ENCODE peak calls at places on chromosomes 7 and 10, in eight cellular contexts. One of them, this sample, is unnamed.
A peak's percentile ranks its signal among the peaks of the same experiment; 100 is the strongest.

GRCh38 chr10:89649051-89649450 is 4.0 kb upstream of the PANK1 start:
- DNase-seq in cardiac fibroblast: no peak
- DNase-seq in A549: no peak
- DNase-seq in tibial artery: no peak
- DNase-seq in fibroblast of pulmonary artery: no peak
- DNase-seq in endothelial cell: no peak
- DNase-seq in B cell: no peak
- DNase-seq in CD14-positive monocyte: no peak
- DNase-seq in this sample: no peak

GRCh38 chr10:132492323-132493035 is 45.1 kb upstream of the INPP5A start:
- DNase-seq in cardiac fibroblast: no peak
- DNase-seq in A549: no peak
- DNase-seq in tibial artery: peak; percentile 55
- DNase-seq in fibroblast of pulmonary artery: no peak
- DNase-seq in endothelial cell: no peak
- DNase-seq in B cell: no peak
- DNase-seq in CD14-positive monocyte: no peak
- DNase-seq in this sample: no peak

GRCh38 chr7:135247746-135248471 is 14.3 kb downstream of the STRA8 start:
- DNase-seq in cardiac fibroblast: no peak
- DNase-seq in A549: no peak
- DNase-seq in tibial artery: no peak
- DNase-seq in fibroblast of pulmonary artery: no peak
- DNase-seq in endothelial cell: no peak
- DNase-seq in B cell: no peak
- DNase-seq in CD14-positive monocyte: no peak
- DNase-seq in this sample: no peak

GRCh38 chr7:129066290-129067131 is 11.6 kb upstream of the TNPO3 start:
- DNase-seq in cardiac fibroblast: peak; percentile 42
- DNase-seq in A549: peak; percentile 26
- DNase-seq in tibial artery: no peak
- DNase-seq in fibroblast of pulmonary artery: peak; percentile 64
- DNase-seq in endothelial cell: no peak
- DNase-seq in B cell: no peak
- DNase-seq in CD14-positive monocyte: no peak
- DNase-seq in this sample: peak; percentile 85

GRCh38 chr7:87876759-87877234 is 504 bp downstream of the DBF4 start:
- DNase-seq in cardiac fibroblast: peak; percentile 68
- DNase-seq in A549: peak; percentile 43
- DNase-seq in tibial artery: peak; percentile 71
- DNase-seq in fibroblast of pulmonary artery: peak; percentile 64
- DNase-seq in endothelial cell: peak; percentile 66
- DNase-seq in B cell: peak; percentile 39
- DNase-seq in CD14-positive monocyte: peak; percentile 48
- DNase-seq in this sample: peak; percentile 50

GRCh38 chr10:96073722-96074121 is 30.3 kb downstream of the CCNJ start:
- DNase-seq in cardiac fibroblast: peak; percentile 37
- DNase-seq in A549: no peak
- DNase-seq in tibial artery: no peak
- DNase-seq in fibroblast of pulmonary artery: peak; percentile 44
- DNase-seq in endothelial cell: no peak
- DNase-seq in B cell: no peak
- DNase-seq in CD14-positive monocyte: no peak
- DNase-seq in this sample: peak; percentile 61

GRCh38 chr7:157518514-157519175 is 181.8 kb downstream of the DNAJB6 start:
- DNase-seq in cardiac fibroblast: no peak
- DNase-seq in A549: no peak
- DNase-seq in tibial artery: peak; percentile 42
- DNase-seq in fibroblast of pulmonary artery: no peak
- DNase-seq in endothelial cell: no peak
- DNase-seq in B cell: no peak
- DNase-seq in CD14-positive monocyte: peak; percentile 20
- DNase-seq in this sample: no peak

GRCh38 chr10:80154978-80155695 is 22.6 kb downstream of the PLAC9 start:
- DNase-seq in cardiac fibroblast: peak; percentile 94
- DNase-seq in A549: no peak
- DNase-seq in tibial artery: no peak
- DNase-seq in fibroblast of pulmonary artery: peak; percentile 90
- DNase-seq in endothelial cell: no peak
- DNase-seq in B cell: no peak
- DNase-seq in CD14-positive monocyte: no peak
- DNase-seq in this sample: peak; percentile 89

GRCh38 chr10:6678211-6678803 is 98.2 kb upstream of the PRKCQ start:
- DNase-seq in cardiac fibroblast: peak; percentile 58
- DNase-seq in A549: peak; percentile 44
- DNase-seq in tibial artery: peak; percentile 65
- DNase-seq in fibroblast of pulmonary artery: peak; percentile 67
- DNase-seq in endothelial cell: peak; percentile 53
- DNase-seq in B cell: peak; percentile 16
- DNase-seq in CD14-positive monocyte: peak; percentile 54
- DNase-seq in this sample: no peak

GRCh38 chr10:97179731-97180366 is 5.9 kb downstream of the SLIT1 start:
- DNase-seq in cardiac fibroblast: no peak
- DNase-seq in A549: no peak
- DNase-seq in tibial artery: peak; percentile 49
- DNase-seq in fibroblast of pulmonary artery: no peak
- DNase-seq in endothelial cell: peak; percentile 55
- DNase-seq in B cell: no peak
- DNase-seq in CD14-positive monocyte: no peak
- DNase-seq in this sample: no peak

GRCh38 chr10:91354166-91354565 is 56.0 kb upstream of the HECTD2 start:
- DNase-seq in cardiac fibroblast: no peak
- DNase-seq in A549: no peak
- DNase-seq in tibial artery: no peak
- DNase-seq in fibroblast of pulmonary artery: no peak
- DNase-seq in endothelial cell: no peak
- DNase-seq in B cell: no peak
- DNase-seq in CD14-positive monocyte: no peak
- DNase-seq in this sample: no peak

GRCh38 chr10:5684971-5685763 is 529 bp downstream of the TASOR2 start:
- DNase-seq in cardiac fibroblast: peak; percentile 82
- DNase-seq in A549: peak; percentile 53
- DNase-seq in tibial artery: peak; percentile 80
- DNase-seq in fibroblast of pulmonary artery: peak; percentile 84
- DNase-seq in endothelial cell: peak; percentile 65
- DNase-seq in B cell: peak; percentile 62
- DNase-seq in CD14-positive monocyte: peak; percentile 60
- DNase-seq in this sample: peak; percentile 69

DNA sequence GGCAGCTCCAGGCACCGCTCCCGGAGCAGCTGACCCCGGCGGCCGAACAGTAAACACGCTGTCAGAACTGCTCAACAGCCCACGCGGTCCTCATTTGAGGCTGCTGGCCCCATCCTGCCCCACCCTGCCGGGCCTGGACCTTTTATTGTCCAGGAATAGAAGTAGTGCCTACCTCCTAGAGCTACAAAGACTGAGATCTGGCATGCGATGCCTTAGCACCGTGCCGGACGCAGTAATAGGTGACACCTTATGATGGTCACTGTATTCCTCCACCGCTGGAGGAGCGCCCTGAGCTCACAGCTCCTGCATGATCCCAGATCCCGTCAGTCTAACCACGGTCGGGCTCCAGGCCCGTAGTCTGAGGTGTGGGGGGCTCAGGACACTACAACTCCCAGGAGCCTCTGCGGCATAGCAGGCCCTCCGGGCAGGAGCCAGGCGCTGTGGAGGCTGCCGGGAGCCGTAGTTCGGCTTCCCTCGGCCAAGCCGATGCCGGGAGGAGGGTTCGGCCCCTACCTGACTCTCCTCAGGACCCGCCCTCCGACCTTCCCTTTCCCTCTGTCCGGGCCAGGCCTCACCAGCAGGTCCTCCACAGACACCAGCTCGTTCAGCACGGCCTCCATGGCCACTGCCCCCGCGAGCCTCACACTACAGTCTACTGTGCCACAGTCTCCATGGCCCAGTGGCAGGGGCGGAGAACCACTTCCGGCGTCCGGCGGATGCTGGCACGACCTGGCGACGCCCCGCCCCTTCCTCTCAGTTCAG is at the start of gene FIS1:
- DNase-seq in cardiac fibroblast: peak; percentile 91
- DNase-seq in A549: peak; percentile 85
- DNase-seq in tibial artery: peak; percentile 96
- DNase-seq in fibroblast of pulmonary artery: peak; percentile 89
- DNase-seq in endothelial cell: peak; percentile 91
- DNase-seq in B cell: peak; percentile 92
- DNase-seq in CD14-positive monocyte: peak; percentile 88
- DNase-seq in this sample: peak; percentile 84
- TF ChIP-seq CTCF in cardiac fibroblast: peak; percentile 97
- TF ChIP-seq CTCF in A549: peak; percentile 75
- TF ChIP-seq CTCF in tibial artery: peak; percentile 95
- TF ChIP-seq CTCF in fibroblast of pulmonary artery: peak; percentile 77
- TF ChIP-seq CTCF in endothelial cell: no peak
- TF ChIP-seq CTCF in B cell: peak; percentile 98
- TF ChIP-seq CTCF in CD14-positive monocyte: peak; percentile 61
- TF ChIP-seq CTCF in this sample: peak; percentile 66

DNA sequence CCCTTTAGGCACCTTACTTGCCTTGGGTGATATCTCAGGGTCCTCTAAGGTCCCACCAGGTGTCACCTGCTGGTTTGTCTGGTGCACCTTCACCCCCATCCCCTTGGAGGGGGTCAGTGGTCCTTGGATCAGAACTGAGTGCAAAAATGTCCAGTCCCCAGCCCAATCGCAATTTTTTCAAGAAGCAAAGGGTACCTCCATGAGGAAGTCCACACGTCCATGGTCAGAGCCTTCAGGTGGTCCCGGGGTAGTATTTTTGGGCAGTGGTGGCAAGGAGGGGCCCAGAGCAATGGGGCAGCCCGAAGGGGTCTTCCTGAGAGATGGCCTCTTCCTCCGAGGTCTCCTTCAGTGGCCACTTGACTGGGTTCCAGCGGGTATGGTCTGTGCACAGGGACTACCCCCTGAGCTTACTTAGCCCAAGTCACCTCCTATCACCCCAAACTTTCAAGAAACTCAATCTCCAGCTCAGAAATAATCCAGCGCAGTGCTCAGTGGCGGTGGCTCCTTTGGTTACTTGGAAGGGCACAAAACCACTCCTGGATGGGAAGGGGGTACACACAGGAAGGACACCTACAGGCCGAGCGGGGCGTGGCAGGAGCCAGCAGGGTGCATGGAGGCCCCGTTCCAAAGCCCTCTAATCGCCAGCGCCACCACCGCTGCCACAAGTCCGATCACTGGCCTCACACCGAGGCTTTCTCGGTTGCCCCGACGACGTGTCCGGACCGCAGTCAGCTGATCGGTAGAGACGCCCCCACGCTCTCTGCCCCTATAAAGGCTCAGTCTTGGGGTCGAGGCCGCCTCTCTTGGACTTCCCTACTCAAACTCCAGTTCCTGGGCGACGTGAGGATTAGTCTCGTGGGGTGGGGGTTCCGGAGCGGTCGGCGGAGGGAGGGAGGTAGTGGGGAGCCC is 4.5 kb downstream of the SAP25 start:
- DNase-seq in cardiac fibroblast: peak; percentile 66
- DNase-seq in A549: no peak
- DNase-seq in tibial artery: no peak
- DNase-seq in fibroblast of pulmonary artery: peak; percentile 53
- DNase-seq in endothelial cell: peak; percentile 64
- DNase-seq in B cell: peak; percentile 62
- DNase-seq in CD14-positive monocyte: no peak
- DNase-seq in this sample: no peak
- TF ChIP-seq CTCF in cardiac fibroblast: peak; percentile 44
- TF ChIP-seq CTCF in A549: no peak
- TF ChIP-seq CTCF in tibial artery: peak; percentile 23
- TF ChIP-seq CTCF in fibroblast of pulmonary artery: peak; percentile 34
- TF ChIP-seq CTCF in endothelial cell: peak; percentile 51
- TF ChIP-seq CTCF in B cell: peak; percentile 51
- TF ChIP-seq CTCF in CD14-positive monocyte: peak; percentile 58
- TF ChIP-seq CTCF in this sample: peak; percentile 67

GRCh38 chr10:93126484-93127052 is 52.9 kb downstream of the CYP26A1 start:
- DNase-seq in cardiac fibroblast: no peak
- DNase-seq in A549: no peak
- DNase-seq in tibial artery: no peak
- DNase-seq in fibroblast of pulmonary artery: no peak
- DNase-seq in endothelial cell: no peak
- DNase-seq in B cell: no peak
- DNase-seq in CD14-positive monocyte: no peak
- DNase-seq in this sample: no peak
- TF ChIP-seq CTCF in cardiac fibroblast: peak; percentile 39
- TF ChIP-seq CTCF in A549: peak; percentile 23
- TF ChIP-seq CTCF in tibial artery: no peak
- TF ChIP-seq CTCF in fibroblast of pulmonary artery: peak; percentile 26
- TF ChIP-seq CTCF in endothelial cell: peak; percentile 78
- TF ChIP-seq CTCF in B cell: peak; percentile 36
- TF ChIP-seq CTCF in CD14-positive monocyte: peak; percentile 58
- TF ChIP-seq CTCF in this sample: peak; percentile 78

GRCh38 chr10:21068025-21068656 is 171.0 kb upstream of the NEBL start:
- DNase-seq in cardiac fibroblast: no peak
- DNase-seq in A549: no peak
- DNase-seq in tibial artery: no peak
- DNase-seq in fibroblast of pulmonary artery: no peak
- DNase-seq in endothelial cell: no peak
- DNase-seq in B cell: no peak
- DNase-seq in CD14-positive monocyte: no peak
- DNase-seq in this sample: no peak

GRCh38 chr10:21071001-21071673 is 174.0 kb upstream of the NEBL start:
- DNase-seq in cardiac fibroblast: no peak
- DNase-seq in A549: no peak
- DNase-seq in tibial artery: no peak
- DNase-seq in fibroblast of pulmonary artery: no peak
- DNase-seq in endothelial cell: no peak
- DNase-seq in B cell: no peak
- DNase-seq in CD14-positive monocyte: no peak
- DNase-seq in this sample: no peak

GRCh38 chr10:21065621-21066248 is 168.6 kb upstream of the NEBL start:
- DNase-seq in cardiac fibroblast: no peak
- DNase-seq in A549: no peak
- DNase-seq in tibial artery: no peak
- DNase-seq in fibroblast of pulmonary artery: no peak
- DNase-seq in endothelial cell: no peak
- DNase-seq in B cell: no peak
- DNase-seq in CD14-positive monocyte: no peak
- DNase-seq in this sample: no peak

GRCh38 chr10:21069278-21069677 is 172.2 kb upstream of the NEBL start:
- DNase-seq in cardiac fibroblast: no peak
- DNase-seq in A549: no peak
- DNase-seq in tibial artery: no peak
- DNase-seq in fibroblast of pulmonary artery: no peak
- DNase-seq in endothelial cell: no peak
- DNase-seq in B cell: no peak
- DNase-seq in CD14-positive monocyte: no peak
- DNase-seq in this sample: no peak

GRCh38 chr10:21069929-21070363 is 172.8 kb upstream of the NEBL start:
- DNase-seq in cardiac fibroblast: no peak
- DNase-seq in A549: no peak
- DNase-seq in tibial artery: no peak
- DNase-seq in fibroblast of pulmonary artery: no peak
- DNase-seq in endothelial cell: no peak
- DNase-seq in B cell: no peak
- DNase-seq in CD14-positive monocyte: no peak
- DNase-seq in this sample: no peak
- TF ChIP-seq CTCF in cardiac fibroblast: no peak
- TF ChIP-seq CTCF in A549: no peak
- TF ChIP-seq CTCF in tibial artery: no peak
- TF ChIP-seq CTCF in fibroblast of pulmonary artery: no peak
- TF ChIP-seq CTCF in endothelial cell: no peak
- TF ChIP-seq CTCF in B cell: no peak
- TF ChIP-seq CTCF in CD14-positive monocyte: no peak
- TF ChIP-seq CTCF in this sample: no peak